ENCODE peak calls at places on chromosomes 4 and X, in five cellular contexts. One of them, this sample, is unnamed.

GRCh38 chrX:79570524-79571240 is 203.5 kb upstream of the ITM2A start:
- DNase-seq in H1: no peak
- DNase-seq in mesendoderm: no peak
- DNase-seq in H9: no peak
- DNase-seq in IMR-90: no peak
- DNase-seq in this sample: no peak

GRCh38 chr4:3671571-3672464 is 94.4 kb upstream of the ADRA2C start:
- DNase-seq in IMR-90: peak
- DNase-seq in mesendoderm: no peak
- DNase-seq in H9: no peak
- DNase-seq in H1: no peak
- DNase-seq in this sample: no peak

GRCh38 chrX:11334165-11334564 is 41.0 kb downstream of the AMELX start:
- DNase-seq in mesendoderm: no peak
- DNase-seq in IMR-90: peak
- DNase-seq in H1: no peak
- DNase-seq in H9: no peak
- DNase-seq in this sample: no peak

GRCh38 chr4:70613182-70613892 is 15.2 kb upstream of the ENAM start:
- DNase-seq in mesendoderm: no peak
- DNase-seq in IMR-90: no peak
- DNase-seq in H1: no peak
- DNase-seq in H9: no peak
- DNase-seq in this sample: no peak

GRCh38 chrX:119648421-119648775 is 42.2 kb upstream of the NKRF start:
- DNase-seq in mesendoderm: no peak
- DNase-seq in H1: no peak
- DNase-seq in H9: no peak
- DNase-seq in IMR-90: no peak
- DNase-seq in this sample: no peak

GRCh38 chr4:6109842-6110560 is 90.3 kb downstream of the JAKMIP1 start:
- DNase-seq in H9: peak
- DNase-seq in IMR-90: no peak
- DNase-seq in mesendoderm: peak
- DNase-seq in H1: peak
- DNase-seq in this sample: peak

GRCh38 chrX:55450259-55450658 is 1.7 kb upstream of the MAGEH1 start:
- DNase-seq in H9: no peak
- DNase-seq in IMR-90: peak
- DNase-seq in H1: no peak
- DNase-seq in mesendoderm: peak
- DNase-seq in this sample: no peak

GRCh38 chr4:57085278-57085677 is 24.9 kb downstream of the IGFBP7 start:
- DNase-seq in H1: no peak
- DNase-seq in H9: no peak
- DNase-seq in mesendoderm: no peak
- DNase-seq in IMR-90: no peak
- DNase-seq in this sample: no peak

GRCh38 chr4:163484906-163485305 is 9.6 kb upstream of the TMA16 start:
- DNase-seq in H9: peak
- DNase-seq in IMR-90: peak
- DNase-seq in mesendoderm: peak
- DNase-seq in H1: peak
- DNase-seq in this sample: peak

GRCh38 chr4:140943887-140944515 is 187.8 kb upstream of the TBC1D9 start:
- DNase-seq in H1: no peak
- DNase-seq in mesendoderm: no peak
- DNase-seq in H9: no peak
- DNase-seq in IMR-90: peak
- DNase-seq in this sample: no peak

GRCh38 chr4:97990409-97990808 is 152.9 kb downstream of the STPG2 start:
- DNase-seq in mesendoderm: no peak
- DNase-seq in IMR-90: no peak
- DNase-seq in H1: no peak
- DNase-seq in H9: no peak
- DNase-seq in this sample: no peak

GRCh38 chrX:134246282-134246681 is 9.3 kb downstream of the CCDC160 start:
- DNase-seq in mesendoderm: peak
- DNase-seq in IMR-90: no peak
- DNase-seq in H1: no peak
- DNase-seq in H9: peak
- DNase-seq in this sample: no peak

GRCh38 chrX:45479835-45480422 is 279.3 kb upstream of the DIPK2B start:
- DNase-seq in IMR-90: peak
- DNase-seq in mesendoderm: peak
- DNase-seq in H9: no peak
- DNase-seq in H1: no peak
- DNase-seq in this sample: no peak

GRCh38 chrX:115650916-115651315 is 89.9 kb downstream of the PLS3 start:
- DNase-seq in H9: peak
- DNase-seq in IMR-90: peak
- DNase-seq in mesendoderm: peak
- DNase-seq in H1: no peak
- DNase-seq in this sample: peak

GRCh38 chr4:161900110-161900509 is 263.7 kb downstream of the FSTL5 start:
- DNase-seq in IMR-90: no peak
- DNase-seq in H9: no peak
- DNase-seq in H1: no peak
- DNase-seq in mesendoderm: no peak
- DNase-seq in this sample: no peak

GRCh38 chr4:84887824-84888223 is 78.7 kb downstream of the WDFY3 start:
- DNase-seq in IMR-90: peak
- DNase-seq in H9: no peak
- DNase-seq in H1: no peak
- DNase-seq in mesendoderm: no peak
- DNase-seq in this sample: no peak

GRCh38 chr4:63123441-63123840 is 1285.8 kb downstream of the TECRL start:
- DNase-seq in IMR-90: no peak
- DNase-seq in H1: no peak
- DNase-seq in mesendoderm: no peak
- DNase-seq in H9: no peak
- DNase-seq in this sample: no peak

GRCh38 chr4:110970642-110971041 is 347.8 kb upstream of the PITX2 start:
- DNase-seq in mesendoderm: peak
- DNase-seq in IMR-90: peak
- DNase-seq in H1: peak
- DNase-seq in H9: peak
- DNase-seq in this sample: peak

GRCh38 chr4:159941076-159941475 is 838.2 kb downstream of the RAPGEF2 start:
- DNase-seq in mesendoderm: no peak
- DNase-seq in IMR-90: no peak
- DNase-seq in H1: no peak
- DNase-seq in H9: no peak
- DNase-seq in this sample: no peak

GRCh38 chrX:51459125-51459524 is 37.3 kb downstream of the NUDT11 start:
- DNase-seq in H9: no peak
- DNase-seq in IMR-90: peak
- DNase-seq in mesendoderm: peak
- DNase-seq in H1: no peak
- DNase-seq in this sample: no peak

GRCh38 chrX:46994096-46994495 is 81.9 kb downstream of the JADE3 start:
- DNase-seq in IMR-90: peak
- DNase-seq in H9: no peak
- DNase-seq in mesendoderm: no peak
- DNase-seq in H1: no peak
- DNase-seq in this sample: no peak

GRCh38 chrX:134533952-134534351 is 74.0 kb downstream of the HPRT1 start:
- DNase-seq in mesendoderm: no peak
- DNase-seq in IMR-90: no peak
- DNase-seq in H9: no peak
- DNase-seq in H1: no peak
- DNase-seq in this sample: no peak

GRCh38 chrX:34810364-34810763 is 132.2 kb upstream of the FAM47B start:
- DNase-seq in mesendoderm: no peak
- DNase-seq in IMR-90: peak
- DNase-seq in H9: no peak
- DNase-seq in H1: no peak
- DNase-seq in this sample: no peak

GRCh38 chr4:37628977-37629609 is 57.1 kb downstream of the RELL1 start:
- DNase-seq in mesendoderm: peak
- DNase-seq in IMR-90: peak
- DNase-seq in H9: no peak
- DNase-seq in H1: no peak
- DNase-seq in this sample: no peak

DNA sequence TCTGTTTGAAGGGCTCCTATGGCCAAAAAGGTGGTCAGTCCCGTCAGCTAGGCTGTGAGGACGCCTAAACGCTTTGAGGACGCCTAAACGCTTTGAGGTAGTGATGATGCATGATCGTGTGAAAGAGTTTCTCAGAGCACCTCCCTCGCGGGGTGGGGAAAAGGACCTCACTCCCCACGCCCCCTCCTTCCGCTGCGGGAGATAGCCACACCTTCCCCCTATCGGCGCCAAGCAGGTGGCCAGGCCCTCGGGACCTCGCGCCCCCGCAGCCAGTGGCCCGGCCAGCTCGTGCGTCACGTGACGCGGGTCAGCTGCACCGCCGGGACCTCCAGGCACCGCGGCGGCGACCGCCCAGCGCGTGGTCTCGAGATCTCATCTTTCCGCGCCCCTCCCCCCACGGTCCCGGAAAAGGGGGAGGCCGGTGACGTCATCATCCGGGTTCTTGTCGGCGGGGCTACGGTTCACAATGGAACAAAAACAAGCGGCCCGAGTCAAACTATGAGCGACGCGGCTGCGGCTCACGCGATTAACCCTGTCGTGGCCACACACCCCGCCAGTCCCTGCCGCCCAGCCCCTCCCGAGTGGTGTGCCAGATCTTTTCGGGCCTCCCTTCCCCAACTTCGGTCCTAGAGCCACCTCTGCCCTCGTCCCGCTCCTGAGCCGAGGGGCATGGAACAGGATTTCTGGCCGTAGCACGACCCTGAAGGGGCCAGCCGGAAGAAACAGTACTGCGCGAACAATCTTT is 713 bp upstream of the USP9X start:
- DNase-seq in H1: peak
- DNase-seq in H9: peak
- DNase-seq in mesendoderm: peak
- DNase-seq in IMR-90: peak
- DNase-seq in this sample: peak
- H2BK5ac ChIP-seq in H1: peak
- H2BK5ac ChIP-seq in H9: peak
- H2BK5ac ChIP-seq in mesendoderm: peak
- H2BK5ac ChIP-seq in IMR-90: peak
- H2BK5ac ChIP-seq in this sample: peak

GRCh38 chr4:79083406-79084010 is 144.3 kb upstream of the PAQR3 start:
- DNase-seq in H1: peak
- DNase-seq in mesendoderm: no peak
- DNase-seq in H9: no peak
- DNase-seq in IMR-90: no peak
- DNase-seq in this sample: peak

GRCh38 chr4:79078339-79078738 is 139.1 kb upstream of the PAQR3 start:
- DNase-seq in mesendoderm: no peak
- DNase-seq in H1: no peak
- DNase-seq in H9: no peak
- DNase-seq in IMR-90: no peak
- DNase-seq in this sample: no peak

GRCh38 chr4:79081973-79082372 is 142.7 kb upstream of the PAQR3 start:
- DNase-seq in IMR-90: no peak
- DNase-seq in mesendoderm: no peak
- DNase-seq in H1: no peak
- DNase-seq in H9: no peak
- DNase-seq in this sample: no peak

GRCh38 chr4:79087091-79087490 is 147.9 kb upstream of the PAQR3 start:
- DNase-seq in H1: no peak
- DNase-seq in IMR-90: no peak
- DNase-seq in H9: no peak
- DNase-seq in mesendoderm: no peak
- DNase-seq in this sample: peak

GRCh38 chr4:79082988-79083387 is 143.8 kb upstream of the PAQR3 start:
- DNase-seq in mesendoderm: no peak
- DNase-seq in H9: no peak
- DNase-seq in IMR-90: no peak
- DNase-seq in H1: no peak
- DNase-seq in this sample: no peak
- H2BK5ac ChIP-seq in mesendoderm: no peak
- H2BK5ac ChIP-seq in H9: no peak
- H2BK5ac ChIP-seq in IMR-90: no peak
- H2BK5ac ChIP-seq in H1: no peak
- H2BK5ac ChIP-seq in this sample: no peak

DNA sequence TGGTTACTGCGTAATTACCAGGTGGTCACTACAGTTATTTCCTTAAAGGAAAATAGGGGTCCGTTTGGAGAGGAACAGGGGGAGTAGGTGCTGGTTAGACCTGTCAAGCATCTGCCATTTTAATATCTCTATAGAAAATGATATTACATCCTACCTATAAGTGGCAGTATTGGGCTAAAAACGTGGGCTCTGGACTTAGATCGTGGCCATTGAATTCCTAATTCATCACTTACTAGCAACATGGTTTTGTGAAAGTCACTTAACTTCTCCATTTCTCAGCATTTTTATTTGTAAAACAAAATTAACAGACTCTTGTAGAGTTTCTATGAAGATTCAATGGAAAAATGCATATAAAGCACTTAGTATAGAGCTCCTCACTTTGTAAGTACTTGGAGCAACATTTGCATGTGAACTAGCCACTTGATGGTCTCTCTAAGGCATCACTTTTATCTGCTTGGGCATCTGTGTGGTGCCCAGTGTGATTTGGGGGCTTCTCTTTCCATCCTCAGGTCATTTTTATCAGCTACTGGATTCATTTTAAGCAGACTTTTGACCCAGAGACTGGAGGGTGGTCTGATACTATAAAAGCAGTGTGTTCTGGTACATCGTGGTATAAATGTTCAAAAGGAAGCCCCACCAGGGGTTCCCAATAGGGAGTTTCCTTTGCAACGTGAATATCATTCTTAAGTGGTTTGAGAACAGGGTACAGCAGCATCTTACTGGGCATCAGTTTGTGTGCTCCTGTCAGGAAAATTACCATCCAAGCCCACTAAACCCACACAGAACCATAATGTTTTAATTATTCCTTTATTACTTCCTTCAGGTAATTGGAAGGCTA is 42.7 kb upstream of the RASSF6 start:
- DNase-seq in H9: no peak
- DNase-seq in mesendoderm: peak
- DNase-seq in IMR-90: peak
- DNase-seq in H1: no peak
- DNase-seq in this sample: no peak
- H2BK5ac ChIP-seq in H9: no peak
- H2BK5ac ChIP-seq in mesendoderm: no peak
- H2BK5ac ChIP-seq in IMR-90: peak
- H2BK5ac ChIP-seq in H1: no peak
- H2BK5ac ChIP-seq in this sample: no peak

GRCh38 chr4:68368566-68369473 is 18.9 kb upstream of the YTHDC1 start:
- DNase-seq in H9: no peak
- DNase-seq in H1: no peak
- DNase-seq in mesendoderm: no peak
- DNase-seq in IMR-90: peak
- DNase-seq in this sample: no peak

GRCh38 chr4:68369474-68369805 is 19.6 kb upstream of the YTHDC1 start:
- DNase-seq in H1: no peak
- DNase-seq in mesendoderm: peak
- DNase-seq in IMR-90: no peak
- DNase-seq in H9: no peak
- DNase-seq in this sample: no peak

GRCh38 chr4:68366600-68366999 is 16.7 kb upstream of the YTHDC1 start:
- DNase-seq in IMR-90: no peak
- DNase-seq in H9: no peak
- DNase-seq in mesendoderm: no peak
- DNase-seq in H1: no peak
- DNase-seq in this sample: no peak

GRCh38 chr4:68365068-68365467 is 15.2 kb upstream of the YTHDC1 start:
- DNase-seq in H9: no peak
- DNase-seq in mesendoderm: no peak
- DNase-seq in IMR-90: no peak
- DNase-seq in H1: no peak
- DNase-seq in this sample: no peak

GRCh38 chr4:68367835-68368234 is 17.9 kb upstream of the YTHDC1 start:
- DNase-seq in mesendoderm: peak
- DNase-seq in IMR-90: no peak
- DNase-seq in H9: no peak
- DNase-seq in H1: no peak
- DNase-seq in this sample: no peak
- H2BK5ac ChIP-seq in mesendoderm: no peak
- H2BK5ac ChIP-seq in IMR-90: peak
- H2BK5ac ChIP-seq in H9: no peak
- H2BK5ac ChIP-seq in H1: no peak
- H2BK5ac ChIP-seq in this sample: no peak